ENCODE peak calls at places on chromosome 18, in seven cellular contexts. Z, E, D, L, C, P and A are unnamed samples.

GRCh38 chr18:36744261-36744876 is 84.4 kb downstream of the TPGS2 start:
- DNase-seq in Z (no peak), E (no peak), D (peak; percentile 39), L (no peak), C (peak; percentile 70), P (no peak), A (no peak)

GRCh38 chr18:28127763-28128737 is 48.9 kb downstream of the CDH2 start:
- DNase-seq in Z (peak; percentile 38), E (no peak), D (no peak), L (no peak), C (peak; percentile 51), P (peak; percentile 46), A (no peak)

GRCh38 chr18:58202406-58202730 is 158.3 kb downstream of the NEDD4L start:
- DNase-seq in Z (no peak), E (no peak), D (no peak), L (no peak), C (peak; percentile 58), P (no peak), A (no peak)

GRCh38 chr18:23232331-23232730 is 97.0 kb downstream of the CABLES1 start:
- DNase-seq in Z (no peak), E (no peak), D (no peak), L (peak; percentile 60), C (no peak), P (no peak), A (no peak)

GRCh38 chr18:48419268-48420022 is 10.3 kb upstream of the ZBTB7C start:
- DNase-seq in Z (no peak), E (no peak), D (no peak), L (no peak), C (no peak), P (no peak), A (no peak)

GRCh38 chr18:28411806-28412205 is 234.9 kb upstream of the CDH2 start:
- DNase-seq in Z (no peak), E (peak; percentile 14), D (peak; percentile 69), L (no peak), C (peak; percentile 78), P (peak; percentile 45), A (no peak)

GRCh38 chr18:61719676-61720075 is 173.1 kb downstream of the RNF152 start:
- DNase-seq in Z (no peak), E (no peak), D (no peak), L (no peak), C (no peak), P (no peak), A (no peak)

GRCh38 chr18:55351220-55351619 is 236.8 kb downstream of the TCF4 start:
- DNase-seq in Z (no peak), E (no peak), D (peak; percentile 4), L (no peak), C (peak; percentile 69), P (no peak), A (no peak)

GRCh38 chr18:23816740-23817139 is 127.5 kb downstream of the LAMA3 start:
- DNase-seq in Z (no peak), E (no peak), D (no peak), L (no peak), C (no peak), P (no peak), A (no peak)

GRCh38 chr18:12031836-12032235 is 50.5 kb downstream of the IMPA2 start:
- DNase-seq in Z (no peak), E (no peak), D (peak; percentile 42), L (no peak), C (peak; percentile 87), P (peak; percentile 32), A (no peak)

GRCh38 chr18:64370036-64370435 is 221.1 kb upstream of the LINC00305 start:
- DNase-seq in Z (no peak), E (no peak), D (no peak), L (no peak), C (no peak), P (no peak), A (no peak)

GRCh38 chr18:46506974-46507373 is 150.0 kb downstream of the LOXHD1 start:
- DNase-seq in Z (no peak), E (no peak), D (no peak), L (no peak), C (no peak), P (no peak), A (no peak)

GRCh38 chr18:8052237-8052701 is 485.2 kb downstream of the PTPRM start:
- DNase-seq in Z (peak; percentile 38), E (no peak), D (no peak), L (peak; percentile 11), C (no peak), P (no peak), A (no peak)

GRCh38 chr18:3455938-3456685 is 6.1 kb downstream of the TGIF1 start:
- DNase-seq in Z (peak; percentile 68), E (no peak), D (no peak), L (no peak), C (peak; percentile 74), P (peak; percentile 59), A (no peak)
- H3K4me3 ChIP-seq in Z (peak overlapping the region; percentile 93), E (no peak overlapping the region), D (no peak overlapping the region), L (no peak overlapping the region), C (peak overlapping the region; percentile 6), P (no peak overlapping the region), A (no peak overlapping the region)

GRCh38 chr18:79068299-79068945 is 772 bp upstream of the ATP9B start:
- DNase-seq in Z (no peak), E (no peak), D (no peak), L (peak; percentile 52), C (peak; percentile 7), P (peak; percentile 35), A (no peak)
- H3K4me3 ChIP-seq in Z (peak overlapping the region; percentile 99), E (peak overlapping the region; percentile 89), D (peak overlapping the region; percentile 58), L (peak overlapping the region; percentile 69), C (peak overlapping the region; percentile 94), P (peak overlapping the region; percentile 93), A (peak overlapping the region; percentile 86)

GRCh38 chr18:25251127-25251526 is 100.8 kb downstream of the ZNF521 start:
- DNase-seq in Z (no peak), E (no peak), D (no peak), L (no peak), C (no peak), P (no peak), A (no peak)
- H3K4me3 ChIP-seq in Z (no peak overlapping the region), E (no peak overlapping the region), D (no peak overlapping the region), L (no peak overlapping the region), C (no peak overlapping the region), P (no peak overlapping the region), A (no peak overlapping the region)

DNA sequence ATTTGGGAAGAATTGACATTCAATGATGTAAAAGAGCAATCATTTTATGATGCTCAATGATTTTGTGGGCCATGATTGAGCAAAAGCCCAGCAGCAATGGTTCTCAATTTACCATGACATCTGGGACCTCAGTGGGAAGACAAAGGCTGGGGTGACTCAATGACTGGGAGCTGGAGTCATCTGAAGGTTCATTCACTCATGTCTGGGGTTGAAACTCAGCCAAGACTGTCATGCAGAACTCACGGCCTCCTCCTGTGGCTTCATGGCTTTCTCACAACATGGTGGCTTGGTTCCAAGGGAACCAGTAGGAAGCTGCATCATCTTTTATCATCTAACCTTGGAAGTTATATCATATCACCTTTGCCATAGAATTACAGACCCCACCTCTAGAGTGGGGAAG is 45.1 kb upstream of the CD226 start:
- DNase-seq in Z (no peak), E (no peak), D (no peak), L (no peak), C (peak; percentile 24), P (no peak), A (no peak)
- H3K4me3 ChIP-seq in Z (no peak overlapping the region), E (no peak overlapping the region), D (no peak overlapping the region), L (no peak overlapping the region), C (no peak overlapping the region), P (no peak overlapping the region), A (no peak overlapping the region)

GRCh38 chr18:4233468-4233867 is 221.6 kb downstream of the DLGAP1 start:
- DNase-seq in Z (no peak), E (no peak), D (no peak), L (no peak), C (no peak), P (no peak), A (no peak)
- H3K4me3 ChIP-seq in Z (no peak overlapping the region), E (no peak overlapping the region), D (no peak overlapping the region), L (no peak overlapping the region), C (no peak overlapping the region), P (no peak overlapping the region), A (no peak overlapping the region)